ENCODE peak calls at places on chromosomes 16 and 17, in eight cellular contexts. G, I, T, K, V, S, R and P are unnamed samples.

GRCh38 chr17:16974569-16975265 is 2.8 kb upstream of the TNFRSF13B start:
- DNase-seq in G (no peak), I (no peak), T (no peak), K (no peak), V (no peak), S (no peak), R (no peak), P (no peak)

GRCh38 chr16:83004868-83005652 is 378.3 kb downstream of the CDH13 start:
- DNase-seq in G (no peak), I (no peak), T (no peak), K (no peak), V (no peak), S (no peak), R (no peak), P (no peak)

GRCh38 chr17:77604301-77605031 is 354.0 kb upstream of the TNRC6C start:
- DNase-seq in G (peak; percentile 51), I (no peak), T (no peak), K (no peak), V (no peak), S (no peak), R (no peak), P (no peak)

GRCh38 chr17:72985882-72986720 is 106.4 kb downstream of the SLC39A11 start:
- DNase-seq in G (peak; percentile 89), I (peak; percentile 85), T (peak; percentile 89), K (peak; percentile 59), V (no peak), S (peak; percentile 82), R (peak; percentile 56), P (peak; percentile 81)

GRCh38 chr17:74868251-74868907 is 4.4 kb downstream of the FDXR start:
- DNase-seq in G (no peak), I (no peak), T (no peak), K (no peak), V (no peak), S (no peak), R (no peak), P (peak; percentile 40)

GRCh38 chr17:66964930-66965800 is 658 bp downstream of the CACNG4 start:
- DNase-seq in G (peak; percentile 93), I (no peak), T (peak; percentile 70), K (peak; percentile 73), V (no peak), S (no peak), R (no peak), P (no peak)

GRCh38 chr17:57499648-57500049 is 243.3 kb downstream of the MSI2 start:
- DNase-seq in G (peak; percentile 51), I (peak; percentile 26), T (peak; percentile 45), K (no peak), V (no peak), S (no peak), R (peak; percentile 38), P (no peak)

GRCh38 chr17:43020789-43021738 is 1.1 kb downstream of the VAT1 start:
- DNase-seq in G (peak; percentile 95), I (peak; percentile 52), T (peak; percentile 62), K (peak; percentile 83), V (peak; percentile 64), S (peak; percentile 76), R (no peak), P (peak; percentile 81)

GRCh38 chr17:10698116-10698818 is 873 bp downstream of the ADPRM start:
- DNase-seq in G (no peak), I (peak; percentile 6), T (peak; percentile 11), K (peak; percentile 11), V (no peak), S (peak; percentile 44), R (no peak), P (peak; percentile 42)

GRCh38 chr17:57707892-57708291 is 37.2 kb downstream of the CCDC182 start:
- DNase-seq in G (peak; percentile 88), I (no peak), T (no peak), K (no peak), V (no peak), S (no peak), R (no peak), P (no peak)

GRCh38 chr16:86037999-86038922 is 139.3 kb downstream of the IRF8 start:
- DNase-seq in G (peak; percentile 47), I (no peak), T (no peak), K (no peak), V (no peak), S (no peak), R (no peak), P (no peak)

GRCh38 chr17:45813051-45813731 is 29.1 kb downstream of the CRHR1 start:
- DNase-seq in G (peak; percentile 88), I (peak; percentile 15), T (peak; percentile 31), K (no peak), V (no peak), S (peak; percentile 3), R (no peak), P (no peak)

GRCh38 chr17:68497885-68498319 is 14.3 kb upstream of the PRKAR1A start:
- DNase-seq in G (no peak), I (peak; percentile 92), T (no peak), K (no peak), V (no peak), S (no peak), R (no peak), P (no peak)

GRCh38 chr17:39231091-39231561 is 5.4 kb upstream of the STAC2 start:
- DNase-seq in G (peak; percentile 59), I (no peak), T (no peak), K (no peak), V (no peak), S (no peak), R (no peak), P (no peak)

GRCh38 chr16:10202650-10203049 is 20.4 kb upstream of the GRIN2A start:
- DNase-seq in G (no peak), I (no peak), T (no peak), K (no peak), V (no peak), S (no peak), R (no peak), P (no peak)

GRCh38 chr17:37844977-37845293 is 79.3 kb upstream of the TBC1D3K start:
- DNase-seq in G (no peak), I (no peak), T (no peak), K (no peak), V (no peak), S (no peak), R (no peak), P (no peak)

GRCh38 chr17:8067806-8068205 is 19.7 kb downstream of the ALOX12B start:
- DNase-seq in G (no peak), I (no peak), T (no peak), K (no peak), V (no peak), S (no peak), R (no peak), P (no peak)

GRCh38 chr16:84829168-84829965 is 9.6 kb downstream of the CRISPLD2 start:
- DNase-seq in G (no peak), I (no peak), T (no peak), K (no peak), V (no peak), S (peak; percentile 92), R (no peak), P (no peak)

GRCh38 chr16:23712976-23713375 is at the start of gene ERN2:
- DNase-seq in G (no peak), I (no peak), T (no peak), K (no peak), V (no peak), S (no peak), R (no peak), P (no peak)